ENCODE peak calls at places on chromosome 14, in seven cellular contexts. H is nucleus accumbens; F is upper lobe of right lung; L is SIG-M5; B is neural progenitor cell; C is GM12864; P is stimulated activated CD8-positive, alpha-beta memory T cell treated with anti-CD3 and anti-CD28 coated beads, Interleukin-15, amount 100 ng/mL, for 24 hours. G is an unnamed sample.

GRCh38 chr14:71600309-71600708 is 331.9 kb upstream of the RGS6 start:
- DNase-seq in H (no peak), F (no peak), L (no peak), B (no peak), C (no peak), P (no peak), G (no peak)

GRCh38 chr14:21723431-21724045 is 49.9 kb upstream of the OR4E1 start:
- DNase-seq in H (no peak), F (no peak), L (no peak), B (peak), C (no peak), P (no peak), G (no peak)

GRCh38 chr14:49923881-49924280 is 31.0 kb downstream of the ARF6 start:
- DNase-seq in H (no peak), F (no peak), L (no peak), B (no peak), C (no peak), P (no peak), G (no peak)

GRCh38 chr14:89551432-89551831 is 134.4 kb upstream of the FOXN3 start:
- DNase-seq in H (no peak), F (no peak), L (no peak), B (no peak), C (no peak), P (no peak), G (no peak)

GRCh38 chr14:105026033-105026785 is 5.3 kb upstream of the CDCA4 start:
- DNase-seq in H (no peak), F (no peak), L (peak), B (no peak), C (peak), P (no peak), G (no peak)

GRCh38 chr14:23066855-23067744 is 9.8 kb upstream of the CDH24 start:
- DNase-seq in H (no peak), F (no peak), L (no peak), B (no peak), C (no peak), P (no peak), G (no peak)

GRCh38 chr14:101235042-101235871 is 326.0 kb upstream of the DIO3 start:
- DNase-seq in H (peak), F (peak), L (no peak), B (peak), C (no peak), P (peak), G (peak)

GRCh38 chr14:61428261-61428660 is 106.9 kb downstream of the PRKCH start:
- DNase-seq in H (no peak), F (no peak), L (no peak), B (no peak), C (no peak), P (no peak), G (no peak)

GRCh38 chr14:68571073-68571703 is 221.7 kb downstream of the ZFP36L1 start:
- DNase-seq in H (no peak), F (no peak), L (no peak), B (no peak), C (no peak), P (no peak), G (no peak)

GRCh38 chr14:105196228-105196960 is 15.3 kb upstream of the NUDT14 start:
- DNase-seq in H (no peak), F (no peak), L (no peak), B (peak), C (no peak), P (no peak), G (no peak)

GRCh38 chr14:105258846-105259245 is 10.5 kb downstream of the BTBD6 start:
- DNase-seq in H (no peak), F (peak), L (no peak), B (no peak), C (no peak), P (no peak), G (no peak)

GRCh38 chr14:81453166-81453766 is 53.1 kb upstream of the STON2 start:
- DNase-seq in H (peak), F (no peak), L (no peak), B (peak), C (no peak), P (no peak), G (peak)

GRCh38 chr14:23056956-23057756 is at the start of gene CDH24:
- DNase-seq in H (no peak), F (peak), L (no peak), B (peak), C (no peak), P (peak), G (no peak)

GRCh38 chr14:59225281-59225680 is 36.8 kb downstream of the DAAM1 start:
- DNase-seq in H (no peak), F (no peak), L (no peak), B (no peak), C (no peak), P (no peak), G (no peak)

GRCh38 chr14:101035466-101036225 is 132.1 kb upstream of the RTL1 start:
- DNase-seq in H (no peak), F (peak), L (no peak), B (no peak), C (no peak), P (no peak), G (no peak)

GRCh38 chr14:102187583-102188001 is 47.9 kb downstream of the WDR20 start:
- DNase-seq in H (no peak), F (no peak), L (no peak), B (no peak), C (no peak), P (no peak), G (peak)

GRCh38 chr14:60508707-60509437 is at the start of gene SIX6:
- DNase-seq in H (no peak), F (peak), L (no peak), B (peak), C (no peak), P (no peak), G (no peak)

GRCh38 chr14:93959239-93960107 is 16.9 kb downstream of the ASB2 start:
- DNase-seq in H (no peak), F (peak), L (peak), B (no peak), C (peak), P (peak), G (no peak)

GRCh38 chr14:22105643-22106042 is 432.0 kb upstream of the OR4E1 start:
- DNase-seq in H (no peak), F (no peak), L (no peak), B (no peak), C (no peak), P (no peak), G (no peak)

GRCh38 chr14:24241829-24242443 is 487 bp downstream of the TINF2 start:
- DNase-seq in H (peak), F (peak), L (peak), B (peak), C (peak), P (peak), G (peak)

GRCh38 chr14:37858733-37859132 is 263.3 kb downstream of the TTC6 start:
- DNase-seq in H (no peak), F (no peak), L (no peak), B (no peak), C (no peak), P (no peak), G (no peak)

GRCh38 chr14:59852350-59852749 is 18.2 kb downstream of the RTN1 start:
- DNase-seq in H (no peak), F (no peak), L (no peak), B (no peak), C (no peak), P (no peak), G (no peak)

GRCh38 chr14:79668941-79669340 is 542.4 kb downstream of the DIO2 start:
- DNase-seq in H (no peak), F (no peak), L (no peak), B (no peak), C (no peak), P (no peak), G (no peak)

GRCh38 chr14:54090274-54090673 is 133.6 kb upstream of the BMP4 start:
- DNase-seq in H (no peak), F (no peak), L (no peak), B (no peak), C (no peak), P (no peak), G (no peak)